ENCODE peak calls at places on chromosomes 12 and 14, in six cellular contexts. W is H1, T is SK-N-SH, M is GM12878, P is HepG2, K is K562. H is an unnamed sample. For H3K9me3, the result is how much of the 10 kb centered on the place peaks cover.

GRCh38 chr12:45991289-45992249 is 1.2 kb upstream of the SCAF11 start:
- DNase-seq in T (peak), W (peak), K (peak), P (peak), M (no peak), H (peak)

GRCh38 chr14:21913759-21914158 is 240.1 kb upstream of the OR4E1 start:
- DNase-seq in P (peak), W (peak), M (peak), T (peak), K (peak), H (peak)

GRCh38 chr14:24307575-24308341 is at the start of gene CIDEB:
- DNase-seq in P (peak), M (no peak), T (peak), W (peak), K (peak), H (no peak)

GRCh38 chr12:126483145-126484068 is 1418.2 kb downstream of the AACS start:
- DNase-seq in M (no peak), T (peak), K (no peak), W (no peak), P (no peak), H (no peak)

GRCh38 chr12:62726471-62726980 is 208.4 kb downstream of the PPM1H start:
- DNase-seq in T (no peak), K (no peak), P (no peak), W (no peak), M (no peak), H (no peak)

GRCh38 chr12:3122841-3123678 is 45.9 kb downstream of the TSPAN9 start:
- DNase-seq in T (peak), P (no peak), W (no peak), M (no peak), K (no peak), H (no peak)

GRCh38 chr14:72692678-72693077 is 201.2 kb downstream of the DPF3 start:
- DNase-seq in K (no peak), W (no peak), M (no peak), T (no peak), P (no peak), H (peak)

GRCh38 chr14:106044949-106045596 is 518.7 kb downstream of the TMEM121 start:
- DNase-seq in W (peak), P (peak), T (peak), M (no peak), K (peak), H (peak)

GRCh38 chr12:24561411-24561871 is 387.5 kb downstream of the BCAT1 start:
- DNase-seq in W (no peak), M (no peak), K (no peak), T (no peak), P (no peak), H (no peak)

GRCh38 chr14:70771781-70772212 is 37.5 kb downstream of the MAP3K9 start:
- DNase-seq in W (peak), T (no peak), P (no peak), K (no peak), M (no peak), H (no peak)

GRCh38 chr14:21025374-21026151 is 702 bp upstream of the NDRG2 start:
- DNase-seq in T (peak), K (peak), M (no peak), P (no peak), W (peak), H (no peak)

GRCh38 chr14:103023881-103024473 is 33.4 kb downstream of the CDC42BPB start:
- DNase-seq in M (no peak), W (no peak), K (no peak), T (peak), P (no peak), H (no peak)

GRCh38 chr14:68238956-68239355 is 419.4 kb downstream of the RAD51B start:
- DNase-seq in M (no peak), T (no peak), W (no peak), K (no peak), P (no peak), H (no peak)

GRCh38 chr12:118514297-118514696 is 137.9 kb downstream of the SUDS3 start:
- DNase-seq in W (no peak), T (no peak), M (no peak), P (no peak), K (no peak), H (no peak)

GRCh38 chr12:59039005-59039404 is 118.7 kb upstream of the LRIG3 start:
- DNase-seq in T (no peak), W (no peak), M (no peak), P (no peak), K (no peak), H (no peak)

GRCh38 chr14:23548351-23549318 is 2.9 kb downstream of the ZFHX2 start:
- DNase-seq in T (no peak), W (no peak), P (no peak), K (peak), M (no peak), H (no peak)

GRCh38 chr14:96146131-96146771 is 58.4 kb upstream of the BDKRB2 start:
- DNase-seq in T (no peak), K (no peak), W (peak), M (no peak), P (no peak), H (no peak)

GRCh38 chr12:69510176-69510827 is 40.1 kb downstream of the FRS2 start:
- DNase-seq in W (no peak), P (no peak), T (no peak), K (no peak), M (no peak), H (no peak)

GRCh38 chr12:29070309-29070708 is 78.8 kb upstream of the FAR2 start:
- DNase-seq in P (no peak), W (no peak), M (no peak), T (no peak), K (no peak), H (peak)

GRCh38 chr14:39393289-39393688 is 38.9 kb downstream of the FBXO33 start:
- DNase-seq in W (no peak), P (no peak), K (no peak), T (no peak), M (no peak), H (no peak)

GRCh38 chr12:60279224-60279623 is 683.4 kb downstream of the SLC16A7 start:
- DNase-seq in M (no peak), P (no peak), W (no peak), K (no peak), T (no peak), H (no peak)

GRCh38 chr12:122013792-122014590 is 7.7 kb upstream of the BCL7A start:
- DNase-seq in K (no peak), T (no peak), P (no peak), M (no peak), W (no peak), H (no peak)

GRCh38 chr12:67515679-67516363 is 132.7 kb upstream of the DYRK2 start:
- DNase-seq in M (peak), W (no peak), T (no peak), P (no peak), K (no peak), H (no peak)

GRCh38 chr12:108129017-108129812 is at the start of gene WSCD2:
- DNase-seq in P (peak), T (peak), W (peak), K (peak), M (no peak), H (peak)

GRCh38 chr12:34405286-34406227 is 383.3 kb downstream of the ALG10 start:
- DNase-seq in P (no peak), T (peak), W (peak), K (peak), M (no peak), H (no peak)
- H3K9me3 ChIP-seq in P (half or more), T (under half), W (half or more), K (under half), M (under half), H (under half)

GRCh38 chr12:131536337-131536736 is 174.6 kb upstream of the SFSWAP start:
- DNase-seq in M (no peak), K (no peak), P (no peak), T (no peak), W (no peak), H (no peak)
- TF ChIP-seq YY1 in M (peak), K (no peak), P (no peak), T (no peak), W (no peak), H (no peak)

GRCh38 chr14:30058401-30058800 is 130.8 kb upstream of the PRKD1 start:
- DNase-seq in P (no peak), K (no peak), M (no peak), T (no peak), W (no peak), H (no peak)

DNA sequence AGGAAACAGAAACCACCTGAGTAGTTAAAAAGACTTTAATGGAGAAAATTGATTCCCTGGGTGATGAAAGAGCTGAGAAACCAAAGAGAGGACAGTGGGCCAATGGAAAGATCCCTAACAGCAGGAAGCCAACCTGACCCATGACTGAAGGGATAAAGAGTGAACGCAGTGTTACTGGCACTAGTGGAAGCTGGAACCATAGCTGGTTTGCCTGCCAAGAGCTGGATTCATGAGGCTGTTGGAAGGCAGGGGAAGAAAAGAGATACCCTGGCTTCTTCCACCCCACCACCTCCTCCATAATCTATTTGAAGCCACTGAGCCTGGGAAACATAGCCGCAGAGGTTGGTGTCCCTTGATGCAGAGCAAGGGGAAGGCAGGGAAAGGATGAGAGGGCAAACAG is 125.5 kb upstream of the PRKD1 start:
- DNase-seq in M (no peak), T (no peak), K (no peak), P (no peak), W (no peak), H (no peak)
- H3K9me3 ChIP-seq in M (under half), T (under half), K (under half), P (half or more), W (under half), H (under half)

GRCh38 chr14:60220917-60221316 is 28.1 kb upstream of the PPM1A start:
- DNase-seq in M (no peak), K (no peak), T (no peak), P (no peak), W (no peak), H (no peak)
- TF ChIP-seq YY1 in M (no peak), K (no peak), T (no peak), P (no peak), W (no peak), H (no peak)